ENCODE peak calls at places on chromosomes 13 and 19, in four cellular contexts. One of them, this sample, is unnamed.

GRCh38 chr13:86051134-86052103 is 252.2 kb upstream of the SLITRK6 start:
- DNase-seq in astrocyte: no peak
- DNase-seq in coronary artery: no peak
- DNase-seq in left ventricle myocardium inferior: no peak
- DNase-seq in this sample: no peak

GRCh38 chr19:48698046-48698445 is 2.3 kb downstream of the FUT2 start:
- DNase-seq in coronary artery: no peak
- DNase-seq in astrocyte: peak; percentile 63
- DNase-seq in left ventricle myocardium inferior: no peak
- DNase-seq in this sample: peak; percentile 53

GRCh38 chr19:3003046-3003445 is 25.7 kb downstream of the TLE6 start:
- DNase-seq in coronary artery: no peak
- DNase-seq in left ventricle myocardium inferior: no peak
- DNase-seq in astrocyte: no peak
- DNase-seq in this sample: no peak

GRCh38 chr13:98549006-98549727 is 27.7 kb downstream of the STK24 start:
- DNase-seq in astrocyte: peak; percentile 89
- DNase-seq in coronary artery: no peak
- DNase-seq in left ventricle myocardium inferior: no peak
- DNase-seq in this sample: peak; percentile 75

GRCh38 chr13:85896516-85897450 is 97.6 kb upstream of the SLITRK6 start:
- DNase-seq in astrocyte: no peak
- DNase-seq in coronary artery: no peak
- DNase-seq in left ventricle myocardium inferior: no peak
- DNase-seq in this sample: peak; percentile 0

GRCh38 chr19:53308339-53308811 is 25.2 kb upstream of the ZNF845 start:
- DNase-seq in coronary artery: no peak
- DNase-seq in astrocyte: no peak
- DNase-seq in left ventricle myocardium inferior: peak; percentile 16
- DNase-seq in this sample: peak; percentile 48

GRCh38 chr13:59963827-59964226 is 199.9 kb downstream of the DIAPH3 start:
- DNase-seq in coronary artery: no peak
- DNase-seq in astrocyte: no peak
- DNase-seq in left ventricle myocardium inferior: no peak
- DNase-seq in this sample: no peak

GRCh38 chr19:10124429-10124828 is 4.7 kb upstream of the EIF3G start:
- DNase-seq in astrocyte: no peak
- DNase-seq in left ventricle myocardium inferior: no peak
- DNase-seq in coronary artery: no peak
- DNase-seq in this sample: no peak

GRCh38 chr13:21365574-21365973 is 93.5 kb downstream of the ZDHHC20 start:
- DNase-seq in astrocyte: no peak
- DNase-seq in left ventricle myocardium inferior: no peak
- DNase-seq in coronary artery: no peak
- DNase-seq in this sample: no peak

GRCh38 chr19:44948763-44949374 is 3.0 kb downstream of the APOC2 start:
- DNase-seq in coronary artery: no peak
- DNase-seq in left ventricle myocardium inferior: no peak
- DNase-seq in astrocyte: no peak
- DNase-seq in this sample: no peak

GRCh38 chr13:102400619-102401125 is 1.2 kb downstream of the FGF14 start:
- DNase-seq in astrocyte: no peak
- DNase-seq in left ventricle myocardium inferior: peak; percentile 16
- DNase-seq in coronary artery: peak; percentile 73
- DNase-seq in this sample: peak; percentile 13

GRCh38 chr19:5057860-5058259 is 88.9 kb downstream of the KDM4B start:
- DNase-seq in astrocyte: no peak
- DNase-seq in left ventricle myocardium inferior: no peak
- DNase-seq in coronary artery: no peak
- DNase-seq in this sample: no peak

GRCh38 chr19:5585461-5586299 is 17.9 kb upstream of the TINCR start:
- DNase-seq in left ventricle myocardium inferior: no peak
- DNase-seq in astrocyte: no peak
- DNase-seq in coronary artery: no peak
- DNase-seq in this sample: no peak

GRCh38 chr13:98783856-98784478 is 31.5 kb upstream of the SLC15A1 start:
- DNase-seq in astrocyte: no peak
- DNase-seq in left ventricle myocardium inferior: no peak
- DNase-seq in coronary artery: no peak
- DNase-seq in this sample: no peak

GRCh38 chr19:12749938-12750521 is 1.6 kb upstream of the BEST2 start:
- DNase-seq in astrocyte: peak; percentile 38
- DNase-seq in left ventricle myocardium inferior: no peak
- DNase-seq in coronary artery: no peak
- DNase-seq in this sample: peak; percentile 41

GRCh38 chr13:25771641-25772478 is 280.0 kb downstream of the SHISA2 start:
- DNase-seq in astrocyte: peak; percentile 55
- DNase-seq in coronary artery: no peak
- DNase-seq in left ventricle myocardium inferior: no peak
- DNase-seq in this sample: no peak

GRCh38 chr13:73140804-73141203 is 82.0 kb downstream of the KLF5 start:
- DNase-seq in astrocyte: no peak
- DNase-seq in coronary artery: no peak
- DNase-seq in left ventricle myocardium inferior: no peak
- DNase-seq in this sample: peak; percentile 9

GRCh38 chr19:13764101-13764807 is at the start of gene MRI1:
- DNase-seq in astrocyte: peak; percentile 46
- DNase-seq in coronary artery: peak; percentile 87
- DNase-seq in left ventricle myocardium inferior: peak; percentile 84
- DNase-seq in this sample: peak; percentile 89

GRCh38 chr19:7874080-7874856 is at the start of gene PRR36:
- DNase-seq in astrocyte: no peak
- DNase-seq in left ventricle myocardium inferior: no peak
- DNase-seq in coronary artery: no peak
- DNase-seq in this sample: peak; percentile 39

GRCh38 chr19:46298477-46299003 is 1.7 kb downstream of the HIF3A start:
- DNase-seq in left ventricle myocardium inferior: no peak
- DNase-seq in astrocyte: no peak
- DNase-seq in coronary artery: no peak
- DNase-seq in this sample: no peak
- H3K4me3 ChIP-seq in left ventricle myocardium inferior: peak overlapping the region; percentile 83
- H3K4me3 ChIP-seq in astrocyte: no peak overlapping the region
- H3K4me3 ChIP-seq in coronary artery: peak overlapping the region; percentile 81
- H3K4me3 ChIP-seq in this sample: peak overlapping the region; percentile 83

DNA sequence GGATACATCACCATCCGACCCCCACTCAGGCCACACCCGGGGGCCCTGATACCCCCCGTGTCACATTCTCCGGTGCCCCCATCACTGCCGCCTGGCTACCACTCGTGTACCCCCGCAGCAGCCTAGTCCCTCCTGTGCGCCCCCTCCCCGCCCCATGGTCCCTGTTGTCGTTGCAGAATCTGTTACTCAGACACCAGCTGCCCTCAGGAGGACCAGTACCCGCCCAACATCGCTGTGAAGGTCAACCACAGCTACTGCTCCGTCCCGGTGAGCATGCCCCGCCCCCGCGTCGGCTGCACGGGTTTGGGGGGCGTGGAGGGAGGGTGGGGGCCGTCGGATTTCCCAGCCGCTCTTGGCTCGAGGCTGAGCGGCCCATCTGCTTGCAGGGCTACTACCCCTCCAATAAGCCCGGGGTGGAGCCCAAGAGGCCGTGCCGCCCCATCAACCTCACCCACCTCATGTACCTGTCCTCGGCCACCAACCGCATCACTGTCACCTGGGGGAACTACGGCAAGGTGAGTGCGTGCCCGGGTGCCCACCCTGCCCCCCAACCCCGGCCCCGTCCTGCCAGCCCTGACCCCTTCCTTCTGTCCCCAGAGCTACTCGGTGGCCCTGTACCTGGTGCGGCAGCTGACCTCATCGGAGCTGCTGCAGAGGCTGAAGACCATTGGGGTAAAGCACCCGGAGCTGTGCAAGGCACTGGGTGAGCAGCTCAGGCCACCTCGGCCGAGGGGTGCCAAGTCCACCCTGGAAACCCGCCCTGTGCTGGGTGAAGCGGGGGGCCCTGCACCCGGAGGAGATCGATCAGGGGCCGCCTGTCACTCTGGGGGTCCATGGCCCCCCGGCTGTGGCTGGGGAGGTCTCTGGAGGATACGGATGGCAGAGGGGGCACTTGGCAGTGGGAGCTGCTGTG is 21.1 kb downstream of the PIAS4 start:
- DNase-seq in astrocyte: no peak
- DNase-seq in coronary artery: no peak
- DNase-seq in left ventricle myocardium inferior: no peak
- DNase-seq in this sample: no peak
- H3K4me3 ChIP-seq in astrocyte: no peak overlapping the region
- H3K4me3 ChIP-seq in coronary artery: no peak overlapping the region
- H3K4me3 ChIP-seq in left ventricle myocardium inferior: no peak overlapping the region
- H3K4me3 ChIP-seq in this sample: no peak overlapping the region

GRCh38 chr19:47419037-47419783 is at the start of gene MEIS3:
- DNase-seq in astrocyte: no peak
- DNase-seq in left ventricle myocardium inferior: no peak
- DNase-seq in coronary artery: no peak
- DNase-seq in this sample: peak; percentile 52

GRCh38 chr19:47417746-47418594 is 1.4 kb downstream of the MEIS3 start:
- DNase-seq in coronary artery: no peak
- DNase-seq in astrocyte: peak; percentile 8
- DNase-seq in left ventricle myocardium inferior: no peak
- DNase-seq in this sample: peak; percentile 44

GRCh38 chr19:47419789-47420188 is 462 bp upstream of the MEIS3 start:
- DNase-seq in coronary artery: no peak
- DNase-seq in astrocyte: no peak
- DNase-seq in left ventricle myocardium inferior: no peak
- DNase-seq in this sample: no peak

GRCh38 chr19:47417107-47417745 is 2.1 kb downstream of the MEIS3 start:
- DNase-seq in coronary artery: no peak
- DNase-seq in astrocyte: no peak
- DNase-seq in left ventricle myocardium inferior: no peak
- DNase-seq in this sample: no peak

GRCh38 chr19:47418595-47419036 is 711 bp downstream of the MEIS3 start:
- DNase-seq in left ventricle myocardium inferior: no peak
- DNase-seq in coronary artery: no peak
- DNase-seq in astrocyte: no peak
- DNase-seq in this sample: peak; percentile 39
- H3K4me3 ChIP-seq in left ventricle myocardium inferior: peak overlapping the region; percentile 63
- H3K4me3 ChIP-seq in coronary artery: peak overlapping the region; percentile 76
- H3K4me3 ChIP-seq in astrocyte: peak overlapping the region; percentile 42
- H3K4me3 ChIP-seq in this sample: peak overlapping the region; percentile 79

GRCh38 chr13:51681037-51681678 is 96.9 kb downstream of the WDFY2 start:
- DNase-seq in astrocyte: peak; percentile 86
- DNase-seq in left ventricle myocardium inferior: no peak
- DNase-seq in coronary artery: no peak
- DNase-seq in this sample: peak; percentile 45
- H3K4me3 ChIP-seq in astrocyte: no peak overlapping the region
- H3K4me3 ChIP-seq in left ventricle myocardium inferior: no peak overlapping the region
- H3K4me3 ChIP-seq in coronary artery: no peak overlapping the region
- H3K4me3 ChIP-seq in this sample: no peak overlapping the region

DNA sequence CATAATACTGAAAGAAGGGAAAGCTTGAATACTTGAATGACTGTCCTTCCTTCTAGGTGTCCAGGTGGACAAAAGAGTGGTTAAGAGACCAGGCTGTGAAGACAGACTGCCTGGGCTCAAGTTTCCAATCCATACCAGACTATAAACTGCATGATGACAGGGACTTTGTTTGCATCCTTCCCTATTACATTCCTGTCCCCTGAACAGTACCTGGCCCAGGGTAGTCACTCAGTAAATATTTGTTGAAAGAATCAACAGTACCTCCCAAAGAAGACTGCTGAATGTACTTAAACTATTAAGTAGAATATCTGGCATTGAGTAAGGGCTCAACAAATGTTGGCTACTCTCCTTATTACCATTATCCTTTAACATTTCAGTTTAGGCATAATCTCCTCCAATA is 29.7 kb downstream of the MIPEP start:
- DNase-seq in astrocyte: no peak
- DNase-seq in left ventricle myocardium inferior: no peak
- DNase-seq in coronary artery: no peak
- DNase-seq in this sample: no peak
- H3K4me3 ChIP-seq in astrocyte: no peak overlapping the region
- H3K4me3 ChIP-seq in left ventricle myocardium inferior: no peak overlapping the region
- H3K4me3 ChIP-seq in coronary artery: no peak overlapping the region
- H3K4me3 ChIP-seq in this sample: no peak overlapping the region

GRCh38 chr13:33953203-33953602 is 135.3 kb downstream of the RFC3 start:
- DNase-seq in astrocyte: peak; percentile 80
- DNase-seq in coronary artery: no peak
- DNase-seq in left ventricle myocardium inferior: no peak
- DNase-seq in this sample: peak; percentile 45
- H3K4me3 ChIP-seq in astrocyte: no peak overlapping the region
- H3K4me3 ChIP-seq in coronary artery: no peak overlapping the region
- H3K4me3 ChIP-seq in left ventricle myocardium inferior: no peak overlapping the region
- H3K4me3 ChIP-seq in this sample: peak overlapping the region; percentile 58

GRCh38 chr19:17329061-17329767 is 5.4 kb downstream of the ANO8 start:
- DNase-seq in left ventricle myocardium inferior: no peak
- DNase-seq in coronary artery: no peak
- DNase-seq in astrocyte: no peak
- DNase-seq in this sample: no peak

GRCh38 chr19:17329768-17330545 is 4.7 kb downstream of the ANO8 start:
- DNase-seq in coronary artery: no peak
- DNase-seq in left ventricle myocardium inferior: no peak
- DNase-seq in astrocyte: no peak
- DNase-seq in this sample: no peak

GRCh38 chr19:17327654-17328516 is 6.8 kb downstream of the ANO8 start:
- DNase-seq in coronary artery: no peak
- DNase-seq in astrocyte: no peak
- DNase-seq in left ventricle myocardium inferior: no peak
- DNase-seq in this sample: peak; percentile 20

GRCh38 chr19:17327068-17327653 is 7.5 kb downstream of the ANO8 start:
- DNase-seq in left ventricle myocardium inferior: no peak
- DNase-seq in coronary artery: no peak
- DNase-seq in astrocyte: no peak
- DNase-seq in this sample: no peak

DNA sequence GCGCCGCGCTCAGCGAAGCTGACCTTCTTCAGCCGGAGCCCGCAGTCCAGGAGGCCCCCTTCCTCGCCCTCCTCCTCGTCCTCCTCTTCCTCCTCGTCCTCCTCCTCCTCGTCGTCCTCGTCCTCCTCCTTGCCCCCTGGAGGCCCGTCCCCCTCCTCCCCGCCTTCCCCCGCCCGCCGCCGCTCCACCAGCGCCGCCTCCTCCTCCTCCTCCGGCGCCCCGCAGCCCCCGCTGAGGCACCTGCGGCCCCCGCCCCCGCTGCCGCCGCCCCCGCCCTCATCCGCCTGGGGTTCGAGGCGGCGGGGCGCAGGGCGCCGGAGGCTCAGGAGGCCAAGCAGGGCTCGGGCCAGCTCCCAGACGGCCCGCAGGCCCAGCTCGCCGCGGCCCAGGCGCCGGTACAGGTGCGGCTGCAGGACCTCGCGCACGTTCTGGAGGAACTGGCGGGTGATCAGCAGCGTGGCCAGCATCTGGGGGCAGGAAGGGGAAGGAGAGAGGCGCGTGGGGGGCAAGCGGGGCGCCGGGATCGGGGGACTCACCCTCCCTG is 6.1 kb downstream of the ANO8 start:
- DNase-seq in coronary artery: no peak
- DNase-seq in left ventricle myocardium inferior: no peak
- DNase-seq in astrocyte: no peak
- DNase-seq in this sample: no peak
- H3K4me3 ChIP-seq in coronary artery: peak overlapping the region; percentile 32
- H3K4me3 ChIP-seq in left ventricle myocardium inferior: peak overlapping the region; percentile 27
- H3K4me3 ChIP-seq in astrocyte: no peak overlapping the region
- H3K4me3 ChIP-seq in this sample: no peak overlapping the region